ENCODE peak calls at places on chromosomes 11 and 22, in seven cellular contexts. One of them, this sample, is unnamed.

GRCh38 chr11:96643173-96643572 is 253.4 kb downstream of the JRKL start:
- DNase-seq in upper lobe of left lung: no peak
- DNase-seq in GM12892: no peak
- DNase-seq in endothelial cell of umbilical vein: no peak
- DNase-seq in H1: no peak
- DNase-seq in transverse colon: no peak
- DNase-seq in HCT116: no peak
- DNase-seq in this sample: no peak

GRCh38 chr11:68049509-68050370 is 10.9 kb downstream of the TCIRG1 start:
- DNase-seq in upper lobe of left lung: peak
- DNase-seq in GM12892: no peak
- DNase-seq in endothelial cell of umbilical vein: no peak
- DNase-seq in H1: no peak
- DNase-seq in transverse colon: no peak
- DNase-seq in HCT116: no peak
- DNase-seq in this sample: no peak

GRCh38 chr22:28955817-28956216 is 72.4 kb downstream of the ZNRF3 start:
- DNase-seq in upper lobe of left lung: no peak
- DNase-seq in GM12892: peak
- DNase-seq in endothelial cell of umbilical vein: no peak
- DNase-seq in H1: no peak
- DNase-seq in transverse colon: peak
- DNase-seq in HCT116: no peak
- DNase-seq in this sample: peak

GRCh38 chr11:26204110-26204509 is 127.8 kb upstream of the ANO3 start:
- DNase-seq in upper lobe of left lung: no peak
- DNase-seq in GM12892: no peak
- DNase-seq in endothelial cell of umbilical vein: no peak
- DNase-seq in H1: no peak
- DNase-seq in transverse colon: no peak
- DNase-seq in HCT116: no peak
- DNase-seq in this sample: no peak

GRCh38 chr11:80958966-80959365 is 1518.1 kb upstream of the TENM4 start:
- DNase-seq in upper lobe of left lung: no peak
- DNase-seq in GM12892: no peak
- DNase-seq in endothelial cell of umbilical vein: no peak
- DNase-seq in H1: no peak
- DNase-seq in transverse colon: no peak
- DNase-seq in HCT116: no peak
- DNase-seq in this sample: no peak

GRCh38 chr11:110172666-110173065 is 79.5 kb downstream of the ZC3H12C start:
- DNase-seq in upper lobe of left lung: no peak
- DNase-seq in GM12892: no peak
- DNase-seq in endothelial cell of umbilical vein: no peak
- DNase-seq in H1: no peak
- DNase-seq in transverse colon: no peak
- DNase-seq in HCT116: no peak
- DNase-seq in this sample: no peak

GRCh38 chr11:69909561-69910518 is 90.6 kb upstream of the FGF3 start:
- DNase-seq in upper lobe of left lung: peak
- DNase-seq in GM12892: no peak
- DNase-seq in endothelial cell of umbilical vein: no peak
- DNase-seq in H1: no peak
- DNase-seq in transverse colon: no peak
- DNase-seq in HCT116: no peak
- DNase-seq in this sample: no peak

GRCh38 chr22:17444204-17444504 is 74.9 kb downstream of the CECR2 start:
- DNase-seq in upper lobe of left lung: no peak
- DNase-seq in GM12892: no peak
- DNase-seq in endothelial cell of umbilical vein: no peak
- DNase-seq in H1: no peak
- DNase-seq in transverse colon: no peak
- DNase-seq in HCT116: no peak
- DNase-seq in this sample: no peak

GRCh38 chr11:130865091-130865771 is 51.0 kb downstream of the SNX19 start:
- DNase-seq in upper lobe of left lung: peak
- DNase-seq in GM12892: no peak
- DNase-seq in endothelial cell of umbilical vein: no peak
- DNase-seq in H1: no peak
- DNase-seq in transverse colon: no peak
- DNase-seq in HCT116: no peak
- DNase-seq in this sample: no peak

GRCh38 chr11:78189851-78190250 is 1.1 kb downstream of the USP35 start:
- DNase-seq in upper lobe of left lung: no peak
- DNase-seq in GM12892: no peak
- DNase-seq in endothelial cell of umbilical vein: no peak
- DNase-seq in H1: no peak
- DNase-seq in transverse colon: no peak
- DNase-seq in HCT116: no peak
- DNase-seq in this sample: no peak

GRCh38 chr11:97079244-97079643 is 689.4 kb downstream of the JRKL start:
- DNase-seq in upper lobe of left lung: no peak
- DNase-seq in GM12892: no peak
- DNase-seq in endothelial cell of umbilical vein: no peak
- DNase-seq in H1: no peak
- DNase-seq in transverse colon: no peak
- DNase-seq in HCT116: no peak
- DNase-seq in this sample: no peak

GRCh38 chr11:94305146-94305545 is 766 bp downstream of the IZUMO1R start:
- DNase-seq in upper lobe of left lung: no peak
- DNase-seq in GM12892: no peak
- DNase-seq in endothelial cell of umbilical vein: no peak
- DNase-seq in H1: no peak
- DNase-seq in transverse colon: no peak
- DNase-seq in HCT116: no peak
- DNase-seq in this sample: no peak

GRCh38 chr11:12110714-12111481 is 508 bp downstream of the MICAL2 start:
- DNase-seq in upper lobe of left lung: peak
- DNase-seq in GM12892: peak
- DNase-seq in endothelial cell of umbilical vein: no peak
- DNase-seq in H1: no peak
- DNase-seq in transverse colon: peak
- DNase-seq in HCT116: no peak
- DNase-seq in this sample: peak

GRCh38 chr22:37559901-37560681 is at the start of gene CDC42EP1:
- DNase-seq in upper lobe of left lung: peak
- DNase-seq in GM12892: no peak
- DNase-seq in endothelial cell of umbilical vein: peak
- DNase-seq in H1: no peak
- DNase-seq in transverse colon: peak
- DNase-seq in HCT116: no peak
- DNase-seq in this sample: no peak

GRCh38 chr11:82767123-82767522 is 33.5 kb upstream of the FAM181B start:
- DNase-seq in upper lobe of left lung: no peak
- DNase-seq in GM12892: no peak
- DNase-seq in endothelial cell of umbilical vein: no peak
- DNase-seq in H1: no peak
- DNase-seq in transverse colon: no peak
- DNase-seq in HCT116: no peak
- DNase-seq in this sample: no peak

GRCh38 chr22:25797891-25798290 is 55.9 kb downstream of the MYO18B start:
- DNase-seq in upper lobe of left lung: peak
- DNase-seq in GM12892: no peak
- DNase-seq in endothelial cell of umbilical vein: no peak
- DNase-seq in H1: no peak
- DNase-seq in transverse colon: no peak
- DNase-seq in HCT116: no peak
- DNase-seq in this sample: no peak

GRCh38 chr11:6995703-6996102 is 24.4 kb downstream of the ZNF214 start:
- DNase-seq in upper lobe of left lung: no peak
- DNase-seq in GM12892: no peak
- DNase-seq in endothelial cell of umbilical vein: no peak
- DNase-seq in H1: no peak
- DNase-seq in transverse colon: no peak
- DNase-seq in HCT116: no peak
- DNase-seq in this sample: no peak

GRCh38 chr11:46429709-46430108 is 38.1 kb upstream of the CHRM4 start:
- DNase-seq in upper lobe of left lung: no peak
- DNase-seq in GM12892: no peak
- DNase-seq in endothelial cell of umbilical vein: no peak
- DNase-seq in H1: no peak
- DNase-seq in transverse colon: no peak
- DNase-seq in HCT116: no peak
- DNase-seq in this sample: no peak

GRCh38 chr11:68804786-68805185 is 36.9 kb downstream of the CPT1A start:
- DNase-seq in upper lobe of left lung: no peak
- DNase-seq in GM12892: no peak
- DNase-seq in endothelial cell of umbilical vein: no peak
- DNase-seq in H1: no peak
- DNase-seq in transverse colon: no peak
- DNase-seq in HCT116: no peak
- DNase-seq in this sample: no peak

GRCh38 chr22:20549232-20549841 is 41.9 kb downstream of the MED15 start:
- DNase-seq in upper lobe of left lung: no peak
- DNase-seq in GM12892: no peak
- DNase-seq in endothelial cell of umbilical vein: peak
- DNase-seq in H1: no peak
- DNase-seq in transverse colon: no peak
- DNase-seq in HCT116: no peak
- DNase-seq in this sample: no peak

GRCh38 chr11:12269446-12270214 is 107.7 kb upstream of the PARVA start:
- DNase-seq in upper lobe of left lung: no peak
- DNase-seq in GM12892: no peak
- DNase-seq in endothelial cell of umbilical vein: no peak
- DNase-seq in H1: no peak
- DNase-seq in transverse colon: no peak
- DNase-seq in HCT116: no peak
- DNase-seq in this sample: no peak

GRCh38 chr22:42799061-42799460 is 58.0 kb downstream of the ARFGAP3 start:
- DNase-seq in upper lobe of left lung: no peak
- DNase-seq in GM12892: no peak
- DNase-seq in endothelial cell of umbilical vein: no peak
- DNase-seq in H1: no peak
- DNase-seq in transverse colon: no peak
- DNase-seq in HCT116: no peak
- DNase-seq in this sample: no peak

GRCh38 chr22:42803454-42803853 is 53.6 kb downstream of the ARFGAP3 start:
- DNase-seq in upper lobe of left lung: no peak
- DNase-seq in GM12892: no peak
- DNase-seq in endothelial cell of umbilical vein: no peak
- DNase-seq in H1: no peak
- DNase-seq in transverse colon: no peak
- DNase-seq in HCT116: no peak
- DNase-seq in this sample: no peak

GRCh38 chr22:42800731-42801536 is 56.1 kb downstream of the ARFGAP3 start:
- DNase-seq in upper lobe of left lung: no peak
- DNase-seq in GM12892: no peak
- DNase-seq in endothelial cell of umbilical vein: no peak
- DNase-seq in H1: no peak
- DNase-seq in transverse colon: no peak
- DNase-seq in HCT116: no peak
- DNase-seq in this sample: no peak

GRCh38 chr22:42799462-42800405 is 57.3 kb downstream of the ARFGAP3 start:
- DNase-seq in upper lobe of left lung: no peak
- DNase-seq in GM12892: no peak
- DNase-seq in endothelial cell of umbilical vein: no peak
- DNase-seq in H1: no peak
- DNase-seq in transverse colon: no peak
- DNase-seq in HCT116: no peak
- DNase-seq in this sample: no peak

GRCh38 chr22:42801537-42802165 is 55.4 kb downstream of the ARFGAP3 start:
- DNase-seq in upper lobe of left lung: no peak
- DNase-seq in GM12892: no peak
- DNase-seq in endothelial cell of umbilical vein: no peak
- DNase-seq in H1: no peak
- DNase-seq in transverse colon: no peak
- DNase-seq in HCT116: no peak
- DNase-seq in this sample: no peak
- TF ChIP-seq POLR2A in upper lobe of left lung: no peak
- TF ChIP-seq POLR2A in GM12892: no peak
- TF ChIP-seq POLR2A in endothelial cell of umbilical vein: no peak
- TF ChIP-seq POLR2A in H1: no peak
- TF ChIP-seq POLR2A in transverse colon: no peak
- TF ChIP-seq POLR2A in HCT116: no peak
- TF ChIP-seq POLR2A in this sample: no peak

DNA sequence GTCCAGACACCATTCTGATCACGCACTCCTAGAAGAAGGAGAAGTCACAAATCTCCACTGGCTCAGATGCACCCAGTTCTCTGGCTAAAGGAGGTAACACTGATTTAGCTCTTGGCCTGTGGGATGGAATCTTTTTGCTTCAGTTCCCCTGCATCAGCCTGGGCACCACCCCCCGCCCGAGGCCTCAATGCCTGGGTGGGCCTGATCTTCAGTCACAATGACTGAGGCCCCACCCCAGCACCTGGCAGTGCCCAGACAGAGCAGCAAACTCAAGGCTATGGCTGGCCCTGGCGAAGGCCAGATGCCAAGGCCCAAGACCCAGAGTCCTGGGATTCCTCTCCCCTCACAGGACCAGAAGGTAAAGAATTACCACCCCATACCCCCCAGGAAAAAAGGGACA is 5.0 kb downstream of the CYB561A3 start:
- DNase-seq in upper lobe of left lung: no peak
- DNase-seq in GM12892: no peak
- DNase-seq in endothelial cell of umbilical vein: no peak
- DNase-seq in H1: no peak
- DNase-seq in transverse colon: no peak
- DNase-seq in HCT116: no peak
- DNase-seq in this sample: no peak
- TF ChIP-seq POLR2AphosphoS5 in upper lobe of left lung: no peak
- TF ChIP-seq POLR2AphosphoS5 in GM12892: no peak
- TF ChIP-seq POLR2AphosphoS5 in endothelial cell of umbilical vein: no peak
- TF ChIP-seq POLR2AphosphoS5 in H1: no peak
- TF ChIP-seq POLR2AphosphoS5 in transverse colon: no peak
- TF ChIP-seq POLR2AphosphoS5 in HCT116: no peak
- TF ChIP-seq POLR2AphosphoS5 in this sample: no peak

DNA sequence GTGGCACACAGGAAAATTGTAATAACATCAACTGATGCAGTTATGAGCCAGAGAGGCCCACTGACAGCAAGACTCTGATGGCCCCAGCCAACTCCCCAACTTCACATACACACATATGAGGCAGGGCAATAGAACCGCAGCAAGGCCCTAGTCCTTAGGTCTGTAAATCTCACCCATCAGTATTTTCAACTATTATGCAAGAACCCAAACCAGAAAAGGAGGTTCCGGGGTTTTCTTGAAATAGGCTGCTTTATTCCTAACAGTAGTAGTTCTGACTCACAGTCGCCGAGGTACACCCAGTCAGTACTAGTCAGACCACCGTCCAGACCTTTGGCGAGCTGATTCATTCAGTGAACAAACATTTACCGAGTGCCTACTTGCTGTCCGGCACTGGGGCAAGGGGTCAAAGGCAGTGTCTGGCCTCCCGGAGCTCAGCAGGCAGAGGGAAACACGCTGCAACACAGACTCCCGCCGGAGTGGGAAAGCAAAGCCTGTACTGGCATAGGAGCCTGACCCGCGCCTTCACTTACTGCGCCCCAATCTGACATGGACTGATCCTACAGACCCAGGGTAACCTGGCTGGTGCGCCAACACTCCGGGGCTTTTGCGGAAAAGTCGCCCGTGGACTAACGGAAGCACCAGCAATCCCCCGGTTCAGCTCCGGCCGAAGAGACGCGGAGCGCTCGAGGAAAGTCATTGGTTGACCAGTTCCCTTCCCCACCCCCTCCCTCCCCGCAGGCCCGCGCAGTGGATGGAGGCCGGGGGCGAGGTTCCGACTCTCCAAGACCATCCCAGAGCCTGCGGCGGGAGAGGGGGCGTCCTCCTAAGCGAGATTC is 1.3 kb downstream of the PLEKHA7 start:
- DNase-seq in upper lobe of left lung: peak
- DNase-seq in GM12892: no peak
- DNase-seq in endothelial cell of umbilical vein: peak
- DNase-seq in H1: no peak
- DNase-seq in transverse colon: peak
- DNase-seq in HCT116: peak
- DNase-seq in this sample: no peak
- TF ChIP-seq POLR2A in upper lobe of left lung: no peak
- TF ChIP-seq POLR2A in GM12892: no peak
- TF ChIP-seq POLR2A in endothelial cell of umbilical vein: no peak
- TF ChIP-seq POLR2A in H1: no peak
- TF ChIP-seq POLR2A in transverse colon: peak
- TF ChIP-seq POLR2A in HCT116: no peak
- TF ChIP-seq POLR2A in this sample: no peak

GRCh38 chr11:71459076-71459766 is 6.2 kb downstream of the NADSYN1 start:
- DNase-seq in upper lobe of left lung: no peak
- DNase-seq in GM12892: no peak
- DNase-seq in endothelial cell of umbilical vein: no peak
- DNase-seq in H1: no peak
- DNase-seq in transverse colon: no peak
- DNase-seq in HCT116: no peak
- DNase-seq in this sample: no peak
- TF ChIP-seq POLR2AphosphoS5 in upper lobe of left lung: no peak
- TF ChIP-seq POLR2AphosphoS5 in GM12892: no peak
- TF ChIP-seq POLR2AphosphoS5 in endothelial cell of umbilical vein: no peak
- TF ChIP-seq POLR2AphosphoS5 in H1: no peak
- TF ChIP-seq POLR2AphosphoS5 in transverse colon: no peak
- TF ChIP-seq POLR2AphosphoS5 in HCT116: no peak
- TF ChIP-seq POLR2AphosphoS5 in this sample: no peak

This sample was measured in GM12891.